ENCODE peak calls at places on chromosome 14, in ten cellular contexts. P is LoVo; U is T-helper 2 cell; F is stimulated activated CD8-positive, alpha-beta memory T cell treated with anti-CD3 and anti-CD28 coated beads, Interleukin-4, amount 100 ng/mL, for 4 hours; H is mucosa of gallbladder; J is Kasumi-1; G is HFFc6; R is GM12892; I is activated CD4-positive, alpha-beta T cell treated with anti-CD3 and anti-CD28 coated beads for 24 hours; T is stimulated activated naive CD8-positive, alpha-beta T cell treated with anti-CD3 and anti-CD28 coated beads, Interleukin-15, amount 100 ng/mL, for 72 hours. Z is an unnamed sample.

GRCh38 chr14:85595981-85596380 is 66.0 kb downstream of the FLRT2 start:
- DNase-seq in P (no peak), U (no peak), F (no peak), H (no peak), J (no peak), G (no peak), R (no peak), I (no peak), T (no peak), Z (no peak)

GRCh38 chr14:93707475-93707874 is 80.8 kb downstream of the PRIMA1 start:
- DNase-seq in P (no peak), U (no peak), F (no peak), H (no peak), J (no peak), G (no peak), R (no peak), I (no peak), T (no peak), Z (no peak)

GRCh38 chr14:100052819-100053218 is 12.4 kb upstream of the EVL start:
- DNase-seq in P (no peak), U (no peak), F (no peak), H (no peak), J (no peak), G (no peak), R (no peak), I (no peak), T (no peak), Z (no peak)

GRCh38 chr14:65044596-65044959 is 57.7 kb downstream of the MAX start:
- DNase-seq in P (no peak), U (no peak), F (no peak), H (peak; percentile 22), J (peak; percentile 92), G (no peak), R (no peak), I (no peak), T (no peak), Z (no peak)

GRCh38 chr14:105700622-105701288 is 174.4 kb downstream of the TMEM121 start:
- DNase-seq in P (no peak), U (no peak), F (no peak), H (no peak), J (no peak), G (no peak), R (no peak), I (no peak), T (peak; percentile 14), Z (no peak)

GRCh38 chr14:61152851-61153364 is 128.2 kb downstream of the TMEM30B start:
- DNase-seq in P (no peak), U (no peak), F (no peak), H (no peak), J (no peak), G (peak; percentile 29), R (no peak), I (no peak), T (no peak), Z (no peak)

GRCh38 chr14:69346710-69347109 is 51.4 kb downstream of the ERH start:
- DNase-seq in P (no peak), U (no peak), F (no peak), H (peak; percentile 13), J (no peak), G (no peak), R (no peak), I (no peak), T (no peak), Z (peak; percentile 78)

GRCh38 chr14:21723431-21724045 is 49.9 kb upstream of the OR4E1 start:
- DNase-seq in P (no peak), U (peak; percentile 22), F (no peak), H (no peak), J (peak; percentile 37), G (no peak), R (no peak), I (peak; percentile 24), T (peak; percentile 56), Z (peak; percentile 81)

GRCh38 chr14:61528591-61529021 is 166.7 kb upstream of the HIF1A start:
- DNase-seq in P (no peak), U (no peak), F (no peak), H (no peak), J (no peak), G (peak; percentile 91), R (no peak), I (no peak), T (peak; percentile 82), Z (no peak)

GRCh38 chr14:36226164-36226563 is 49.6 kb upstream of the PTCSC3 start:
- DNase-seq in P (no peak), U (no peak), F (no peak), H (no peak), J (no peak), G (no peak), R (no peak), I (no peak), T (no peak), Z (no peak)

GRCh38 chr14:101960225-101960624 is 4.1 kb upstream of the DYNC1H1 start:
- DNase-seq in P (peak; percentile 20), U (no peak), F (no peak), H (no peak), J (peak; percentile 42), G (no peak), R (no peak), I (no peak), T (no peak), Z (peak; percentile 45)

GRCh38 chr14:28494196-28494595 is 272.4 kb upstream of the FOXG1 start:
- DNase-seq in P (no peak), U (no peak), F (no peak), H (no peak), J (no peak), G (no peak), R (no peak), I (no peak), T (no peak), Z (no peak)

GRCh38 chr14:61607570-61608244 is 87.6 kb upstream of the HIF1A start:
- DNase-seq in P (no peak), U (no peak), F (no peak), H (no peak), J (no peak), G (no peak), R (no peak), I (no peak), T (peak; percentile 39), Z (no peak)

GRCh38 chr14:88181072-88181471 is 142.0 kb downstream of the KCNK10 start:
- DNase-seq in P (no peak), U (no peak), F (no peak), H (no peak), J (no peak), G (no peak), R (no peak), I (no peak), T (no peak), Z (no peak)

GRCh38 chr14:62592877-62593276 is 452.4 kb downstream of the KCNH5 start:
- DNase-seq in P (no peak), U (no peak), F (no peak), H (no peak), J (no peak), G (no peak), R (no peak), I (no peak), T (no peak), Z (no peak)

GRCh38 chr14:95359974-95360826 is 40.5 kb upstream of the CLMN start:
- DNase-seq in P (no peak), U (no peak), F (no peak), H (no peak), J (no peak), G (no peak), R (no peak), I (no peak), T (no peak), Z (no peak)

GRCh38 chr14:24096545-24097181 is 2.6 kb downstream of the PCK2 start:
- DNase-seq in P (no peak), U (no peak), F (no peak), H (no peak), J (no peak), G (no peak), R (no peak), I (no peak), T (no peak), Z (no peak)